ENCODE peak calls at places on chromosomes 4 and X, in eight cellular contexts. E is GM12891; P is activated CD4-positive, alpha-beta T cell treated with anti-CD3 and anti-CD28 coated beads, Interleukin-2, amount 50 U/mL, for 1 hour; W is CD8-positive, alpha-beta memory T cell; T is H54; R is ELR; U is skeletal muscle cell; L is Right ventricle myocardium superior. Q is an unnamed sample.

GRCh38 chr4:25937801-25938200 is 23.8 kb downstream of the SMIM20 start:
- DNase-seq in E (no peak), P (no peak), W (no peak), T (no peak), R (no peak), U (no peak), L (no peak), Q (no peak)

GRCh38 chr4:142925161-142925560 is 79.1 kb upstream of the INPP4B start:
- DNase-seq in E (no peak), P (no peak), W (no peak), T (no peak), R (no peak), U (no peak), L (no peak), Q (no peak)

GRCh38 chr4:141028024-141028529 is 105.2 kb downstream of the RNF150 start:
- DNase-seq in E (no peak), P (no peak), W (no peak), T (no peak), R (no peak), U (peak), L (no peak), Q (peak)

GRCh38 chrX:133120406-133120805 is 23.5 kb upstream of the USP26 start:
- DNase-seq in E (no peak), P (no peak), W (no peak), T (no peak), R (no peak), U (no peak), L (no peak), Q (no peak)

GRCh38 chrX:142089193-142089592 is 115.9 kb downstream of the MAGEC2 start:
- DNase-seq in E (no peak), P (no peak), W (no peak), T (no peak), R (peak), U (no peak), L (no peak), Q (no peak)

GRCh38 chr4:134243742-134244713 is 42.4 kb upstream of the PABPC4L start:
- DNase-seq in E (no peak), P (no peak), W (no peak), T (no peak), R (no peak), U (no peak), L (peak), Q (no peak)

GRCh38 chrX:40068048-40068447 is 29.7 kb downstream of the BCOR start:
- DNase-seq in E (no peak), P (no peak), W (no peak), T (no peak), R (peak), U (no peak), L (no peak), Q (no peak)

GRCh38 chr4:120053916-120054315 is 12.7 kb downstream of the MAD2L1 start:
- DNase-seq in E (no peak), P (no peak), W (no peak), T (no peak), R (no peak), U (no peak), L (no peak), Q (no peak)

GRCh38 chrX:4708970-4709760 is 995.7 kb upstream of the PRKX start:
- DNase-seq in E (no peak), P (no peak), W (no peak), T (no peak), R (no peak), U (no peak), L (no peak), Q (no peak)

GRCh38 chr4:175779081-175779620 is 32.9 kb downstream of the GPM6A start:
- DNase-seq in E (no peak), P (no peak), W (no peak), T (no peak), R (no peak), U (no peak), L (no peak), Q (no peak)

GRCh38 chr4:80154547-80154933 is 42.8 kb upstream of the PRDM8 start:
- DNase-seq in E (no peak), P (no peak), W (no peak), T (no peak), R (no peak), U (no peak), L (no peak), Q (no peak)

GRCh38 chrX:74535211-74535621 is 79.2 kb downstream of the RLIM start:
- DNase-seq in E (no peak), P (no peak), W (no peak), T (no peak), R (peak), U (peak), L (no peak), Q (peak)